ENCODE peak calls at places on chromosomes 5 and 9, in ten cellular contexts. I is astrocyte of the spinal cord, X is progenitor cell of endocrine pancreas, Y is fibroblast of lung, F is pancreas, T is neural crest cell, M is RWPE1, H is hepatocyte, Z is H9, B is AG09309. Q is an unnamed sample.

GRCh38 chr9:73118898-73119554 is 32.6 kb upstream of the ANXA1 start:
- DNase-seq in I (peak), X (no peak), Y (peak), F (no peak), T (no peak), M (peak), H (no peak), Z (no peak), B (no peak), Q (no peak)

GRCh38 chr9:80066931-80067330 is 495.2 kb downstream of the TLE4 start:
- DNase-seq in I (no peak), X (no peak), Y (no peak), F (no peak), T (no peak), M (no peak), H (peak), Z (no peak), B (no peak), Q (no peak)

GRCh38 chr5:171847026-171847425 is 61.4 kb downstream of the SMIM23 start:
- DNase-seq in I (no peak), X (no peak), Y (no peak), F (no peak), T (no peak), M (no peak), H (no peak), Z (no peak), B (no peak), Q (no peak)

GRCh38 chr5:171821286-171821685 is 35.7 kb downstream of the SMIM23 start:
- DNase-seq in I (no peak), X (no peak), Y (no peak), F (no peak), T (no peak), M (no peak), H (no peak), Z (no peak), B (no peak), Q (no peak)

GRCh38 chr5:139655727-139656271 is 7.7 kb downstream of the CXXC5 start:
- DNase-seq in I (peak), X (no peak), Y (peak), F (peak), T (no peak), M (no peak), H (peak), Z (no peak), B (no peak), Q (no peak)

GRCh38 chr9:130681769-130682489 is 11.7 kb upstream of the EXOSC2 start:
- DNase-seq in I (no peak), X (no peak), Y (no peak), F (peak), T (no peak), M (no peak), H (no peak), Z (peak), B (no peak), Q (no peak)

GRCh38 chr5:145660897-145661650 is 174.1 kb downstream of the PRELID2 start:
- DNase-seq in I (no peak), X (no peak), Y (peak), F (no peak), T (no peak), M (no peak), H (no peak), Z (no peak), B (peak), Q (no peak)

GRCh38 chr5:142385194-142385593 is 60.4 kb upstream of the SPRY4 start:
- DNase-seq in I (peak), X (no peak), Y (peak), F (no peak), T (no peak), M (no peak), H (no peak), Z (no peak), B (peak), Q (no peak)

GRCh38 chr9:37575511-37575914 is 667 bp downstream of the FBXO10 start:
- DNase-seq in I (no peak), X (no peak), Y (no peak), F (no peak), T (no peak), M (no peak), H (no peak), Z (no peak), B (no peak), Q (no peak)

GRCh38 chr5:125190232-125191051 is 444.0 kb upstream of the ZNF608 start:
- DNase-seq in I (peak), X (no peak), Y (no peak), F (no peak), T (no peak), M (no peak), H (peak), Z (no peak), B (peak), Q (no peak)

GRCh38 chr5:141637693-141638419 is 1.1 kb downstream of the RELL2 start:
- DNase-seq in I (peak), X (peak), Y (peak), F (peak), T (peak), M (peak), H (peak), Z (peak), B (no peak), Q (peak)

GRCh38 chr5:159095882-159096554 is 3.7 kb downstream of the EBF1 start:
- DNase-seq in I (no peak), X (no peak), Y (no peak), F (no peak), T (no peak), M (no peak), H (no peak), Z (peak), B (no peak), Q (no peak)

GRCh38 chr5:89081360-89081759 is 198.4 kb upstream of the MEF2C start:
- DNase-seq in I (no peak), X (no peak), Y (no peak), F (no peak), T (no peak), M (no peak), H (no peak), Z (no peak), B (no peak), Q (no peak)

GRCh38 chr9:87336914-87337333 is 160.7 kb upstream of the DAPK1 start:
- DNase-seq in I (peak), X (no peak), Y (peak), F (peak), T (no peak), M (peak), H (peak), Z (no peak), B (peak), Q (no peak)

GRCh38 chr5:143126121-143127019 is 277.1 kb downstream of the NR3C1 start:
- DNase-seq in I (no peak), X (no peak), Y (peak), F (no peak), T (no peak), M (no peak), H (no peak), Z (no peak), B (no peak), Q (no peak)

GRCh38 chr9:89669361-89669842 is 64.6 kb downstream of the GADD45G start:
- DNase-seq in I (no peak), X (no peak), Y (no peak), F (peak), T (no peak), M (no peak), H (no peak), Z (no peak), B (no peak), Q (no peak)

GRCh38 chr5:79235578-79236363 is at the start of gene JMY:
- DNase-seq in I (peak), X (peak), Y (peak), F (peak), T (peak), M (peak), H (peak), Z (peak), B (no peak), Q (peak)

GRCh38 chr5:72561407-72561972 is 54.3 kb upstream of the ZNF366 start:
- DNase-seq in I (no peak), X (no peak), Y (no peak), F (no peak), T (no peak), M (no peak), H (no peak), Z (no peak), B (no peak), Q (no peak)

GRCh38 chr9:68981825-68982224 is 32.1 kb downstream of the PRKACG start:
- DNase-seq in I (no peak), X (no peak), Y (no peak), F (no peak), T (no peak), M (no peak), H (no peak), Z (no peak), B (no peak), Q (no peak)

GRCh38 chr5:113487779-113488644 is at the start of gene MCC:
- DNase-seq in I (peak), X (peak), Y (peak), F (peak), T (peak), M (peak), H (peak), Z (peak), B (peak), Q (peak)

GRCh38 chr9:127599550-127599891 is 12.6 kb upstream of the STXBP1 start:
- DNase-seq in I (no peak), X (no peak), Y (no peak), F (no peak), T (no peak), M (no peak), H (no peak), Z (no peak), B (no peak), Q (no peak)

GRCh38 chr5:81022688-81023084 is 62.5 kb downstream of the RASGRF2 start:
- DNase-seq in I (no peak), X (no peak), Y (no peak), F (no peak), T (no peak), M (no peak), H (no peak), Z (no peak), B (no peak), Q (no peak)

GRCh38 chr9:69809304-69809863 is 11.2 kb upstream of the CFAP95 start:
- DNase-seq in I (peak), X (no peak), Y (peak), F (no peak), T (no peak), M (no peak), H (no peak), Z (peak), B (no peak), Q (no peak)

GRCh38 chr5:168887931-168888330 is 308.8 kb upstream of the PANK3 start:
- DNase-seq in I (no peak), X (no peak), Y (no peak), F (no peak), T (no peak), M (no peak), H (no peak), Z (no peak), B (no peak), Q (no peak)

GRCh38 chr9:27337833-27338526 is 41.0 kb upstream of the EQTN start:
- DNase-seq in I (no peak), X (no peak), Y (no peak), F (no peak), T (no peak), M (no peak), H (no peak), Z (no peak), B (no peak), Q (no peak)

GRCh38 chr5:124745367-124746251 is 830 bp downstream of the ZNF608 start:
- DNase-seq in I (peak), X (no peak), Y (peak), F (no peak), T (no peak), M (peak), H (peak), Z (no peak), B (no peak), Q (no peak)

GRCh38 chr5:170747851-170748250 is 35.7 kb upstream of the GABRP start:
- DNase-seq in I (no peak), X (peak), Y (peak), F (peak), T (peak), M (no peak), H (no peak), Z (peak), B (no peak), Q (no peak)

GRCh38 chr9:21252727-21253547 is 13.1 kb upstream of the IFNA14 start:
- DNase-seq in I (peak), X (no peak), Y (peak), F (no peak), T (no peak), M (peak), H (peak), Z (no peak), B (no peak), Q (no peak)

GRCh38 chr9:36789886-36790285 is 217.2 kb downstream of the MELK start:
- DNase-seq in I (no peak), X (no peak), Y (no peak), F (no peak), T (no peak), M (no peak), H (no peak), Z (no peak), B (no peak), Q (no peak)

GRCh38 chr5:56649569-56649968 is 165.8 kb upstream of the MAP3K1 start:
- DNase-seq in I (no peak), X (no peak), Y (peak), F (peak), T (no peak), M (no peak), H (no peak), Z (no peak), B (no peak), Q (no peak)

GRCh38 chr5:172772112-172772906 is 1.3 kb upstream of the DUSP1 start:
- DNase-seq in I (peak), X (peak), Y (peak), F (peak), T (peak), M (peak), H (peak), Z (peak), B (peak), Q (peak)

GRCh38 chr5:82639393-82640144 is 361.4 kb upstream of the RPS23 start:
- DNase-seq in I (peak), X (no peak), Y (peak), F (no peak), T (no peak), M (no peak), H (no peak), Z (no peak), B (no peak), Q (no peak)

DNA sequence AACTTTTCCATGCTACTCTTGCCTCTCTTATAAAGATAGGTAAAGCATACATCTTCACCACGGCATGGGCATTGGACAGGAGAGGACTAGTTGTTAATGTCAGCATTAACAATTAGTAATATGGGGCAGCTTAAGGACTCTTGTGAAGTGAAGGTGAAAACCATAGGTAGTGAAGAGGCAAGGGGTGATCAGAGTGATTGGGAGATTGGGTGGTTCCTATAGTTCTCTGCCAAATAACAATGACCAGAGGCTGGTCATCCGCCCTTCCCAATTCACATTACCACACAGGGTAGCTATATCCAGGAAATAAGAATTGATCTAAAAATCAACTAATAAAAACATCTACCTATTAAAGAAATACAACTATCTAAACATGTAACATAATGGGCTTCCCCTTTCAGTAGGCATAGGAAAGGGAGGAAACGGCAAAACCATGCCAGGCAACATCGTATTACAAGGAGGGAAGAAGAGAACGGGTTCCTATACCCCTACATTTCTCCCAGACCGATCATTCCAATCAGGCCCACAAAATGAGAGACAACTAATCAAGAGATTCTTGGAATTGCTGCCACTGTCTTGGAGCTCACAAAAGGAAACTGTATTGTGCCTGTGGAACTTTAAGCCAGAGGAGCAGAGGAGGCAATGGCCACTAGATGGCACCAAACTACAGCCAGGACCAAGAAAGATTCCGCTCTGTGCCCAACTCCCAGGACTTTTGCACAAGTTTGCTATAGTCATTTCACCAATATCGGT is 121.6 kb downstream of the FBXL17 start:
- DNase-seq in I (peak), X (peak), Y (peak), F (peak), T (peak), M (peak), H (peak), Z (peak), B (peak), Q (peak)
- TF ChIP-seq CTCF in I (peak), X (peak), Y (peak), F (peak), T (peak), M (peak), H (peak), Z (peak), B (peak), Q (peak)

GRCh38 chr5:74009502-74009901 is 383.5 kb downstream of the ARHGEF28 start:
- DNase-seq in I (no peak), X (no peak), Y (peak), F (no peak), T (no peak), M (peak), H (no peak), Z (no peak), B (no peak), Q (no peak)
- TF ChIP-seq CTCF in I (no peak), X (no peak), Y (no peak), F (no peak), T (no peak), M (no peak), H (no peak), Z (no peak), B (no peak), Q (no peak)

DNA sequence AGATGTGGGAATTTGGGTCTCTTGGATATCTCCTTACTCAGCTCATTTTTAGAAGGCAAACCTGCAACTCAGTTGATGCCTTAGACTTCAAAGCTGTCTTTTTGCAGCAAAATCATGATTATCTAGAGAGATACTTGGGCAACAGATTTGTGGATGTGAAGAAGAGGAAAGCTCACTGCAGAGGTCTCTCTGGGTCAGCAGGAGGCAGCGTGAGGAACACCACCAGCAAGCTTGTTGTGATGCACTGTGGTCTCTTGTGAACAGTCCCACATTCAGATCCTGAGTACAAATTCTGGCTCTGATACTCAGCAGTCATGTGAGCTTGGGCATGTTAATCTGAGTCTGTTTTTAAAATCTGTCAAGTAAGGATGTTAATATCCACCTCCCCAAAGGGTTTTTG is 26.3 kb upstream of the DMRT3 start:
- DNase-seq in I (no peak), X (no peak), Y (no peak), F (no peak), T (no peak), M (no peak), H (no peak), Z (no peak), B (no peak), Q (no peak)
- TF ChIP-seq CTCF in I (no peak), X (no peak), Y (no peak), F (no peak), T (no peak), M (no peak), H (no peak), Z (peak), B (no peak), Q (no peak)

GRCh38 chr9:97491216-97491999 is 10.1 kb upstream of the TMOD1 start:
- DNase-seq in I (no peak), X (no peak), Y (no peak), F (no peak), T (no peak), M (no peak), H (no peak), Z (no peak), B (no peak), Q (no peak)

GRCh38 chr9:97487880-97488279 is 13.6 kb upstream of the TMOD1 start:
- DNase-seq in I (no peak), X (no peak), Y (no peak), F (no peak), T (no peak), M (no peak), H (no peak), Z (no peak), B (no peak), Q (no peak)

GRCh38 chr9:97484134-97484533 is 17.3 kb upstream of the TMOD1 start:
- DNase-seq in I (no peak), X (no peak), Y (no peak), F (no peak), T (no peak), M (no peak), H (no peak), Z (no peak), B (no peak), Q (no peak)

GRCh38 chr9:97487107-97487506 is 14.4 kb upstream of the TMOD1 start:
- DNase-seq in I (no peak), X (no peak), Y (no peak), F (no peak), T (no peak), M (peak), H (no peak), Z (no peak), B (no peak), Q (no peak)
- TF ChIP-seq CTCF in I (peak), X (peak), Y (no peak), F (no peak), T (peak), M (peak), H (peak), Z (peak), B (peak), Q (no peak)